ENCODE peak calls at places on chromosomes 13 and 19, in four cellular contexts. W is left ventricle myocardium inferior; F is CD8-positive, alpha-beta memory T cell; Y is GM23248. M is an unnamed sample.

GRCh38 chr13:48813518-48813917 is 159.8 kb downstream of the CYSLTR2 start:
- DNase-seq in W (no peak), F (no peak), Y (no peak), M (no peak)

GRCh38 chr19:10036601-10037071 is 23.4 kb downstream of the RDH8 start:
- DNase-seq in W (no peak), F (no peak), Y (peak), M (no peak)

GRCh38 chr13:31278874-31279273 is 79.1 kb downstream of the B3GLCT start:
- DNase-seq in W (no peak), F (no peak), Y (no peak), M (no peak)

GRCh38 chr19:34330116-34330515 is 34.9 kb upstream of the GPI start:
- DNase-seq in W (no peak), F (no peak), Y (no peak), M (no peak)

GRCh38 chr13:44575741-44576395 is at the start of gene TSC22D1:
- DNase-seq in W (peak), F (peak), Y (peak), M (peak)

GRCh38 chr13:62483774-62484173 is 1068.1 kb upstream of the PCDH20 start:
- DNase-seq in W (no peak), F (no peak), Y (no peak), M (no peak)

GRCh38 chr13:112587767-112588489 is at the start of gene TUBGCP3:
- DNase-seq in W (peak), F (peak), Y (peak), M (peak)

GRCh38 chr13:52097197-52097596 is 31.7 kb downstream of the NEK5 start:
- DNase-seq in W (no peak), F (no peak), Y (no peak), M (no peak)

GRCh38 chr19:30512748-30513389 is 140.7 kb downstream of the ZNF536 start:
- DNase-seq in W (no peak), F (no peak), Y (peak), M (no peak)

GRCh38 chr19:55696301-55697068 is 21.5 kb downstream of the EPN1 start:
- DNase-seq in W (peak), F (no peak), Y (no peak), M (no peak)

GRCh38 chr19:1854032-1854541 is 5.8 kb upstream of the REXO1 start:
- DNase-seq in W (no peak), F (no peak), Y (no peak), M (no peak)

GRCh38 chr19:44608391-44608821 is 5.0 kb upstream of the IGSF23 start:
- DNase-seq in W (no peak), F (no peak), Y (peak), M (no peak)

GRCh38 chr13:79393564-79394249 is 12.3 kb downstream of the RBM26 start:
- DNase-seq in W (no peak), F (peak), Y (no peak), M (no peak)

GRCh38 chr19:41997121-41997850 is 3.3 kb upstream of the ATP1A3 start:
- DNase-seq in W (peak), F (peak), Y (peak), M (peak)

GRCh38 chr13:21134475-21134874 is 41.9 kb downstream of the SKA3 start:
- DNase-seq in W (no peak), F (no peak), Y (no peak), M (no peak)

GRCh38 chr13:21139374-21139773 is 37.0 kb downstream of the SKA3 start:
- DNase-seq in W (no peak), F (no peak), Y (no peak), M (no peak)

GRCh38 chr13:21138561-21138960 is 37.8 kb downstream of the SKA3 start:
- DNase-seq in W (no peak), F (no peak), Y (no peak), M (no peak)

GRCh38 chr13:21133077-21133476 is 43.3 kb downstream of the SKA3 start:
- DNase-seq in W (no peak), F (no peak), Y (no peak), M (no peak)

DNA sequence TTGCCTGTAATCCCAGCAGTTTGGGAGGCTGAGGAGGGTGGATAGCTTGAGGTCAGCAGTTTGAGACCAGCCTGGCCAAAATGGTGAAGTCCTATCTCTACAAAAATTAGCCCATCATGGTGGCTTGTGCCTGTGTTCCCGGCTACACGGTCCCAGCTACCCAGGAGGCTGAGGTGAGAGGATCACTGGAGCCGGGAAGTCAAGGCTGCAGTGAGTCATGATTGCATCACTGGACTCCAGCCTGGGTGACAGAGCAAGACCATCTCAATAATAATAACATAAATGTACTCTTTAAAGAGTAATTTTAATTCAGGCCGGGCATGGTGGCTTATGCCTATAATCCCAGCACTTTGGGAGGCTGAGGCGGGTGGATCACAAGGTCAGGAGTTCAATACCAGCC is 38.7 kb downstream of the SKA3 start:
- DNase-seq in W (no peak), F (no peak), Y (peak), M (no peak)
- H3K27ac ChIP-seq in W (no peak), F (no peak), Y (no peak), M (no peak)

GRCh38 chr19:16340654-16341053 is 16.0 kb downstream of the KLF2 start:
- DNase-seq in W (no peak), F (no peak), Y (no peak), M (no peak)

GRCh38 chr19:16340092-16340491 is 15.5 kb downstream of the KLF2 start:
- DNase-seq in W (no peak), F (no peak), Y (no peak), M (no peak)

GRCh38 chr19:16339361-16339725 is 14.7 kb downstream of the KLF2 start:
- DNase-seq in W (no peak), F (no peak), Y (no peak), M (no peak)

GRCh38 chr19:16337809-16338469 is 13.3 kb downstream of the KLF2 start:
- DNase-seq in W (no peak), F (no peak), Y (peak), M (no peak)

GRCh38 chr19:16338470-16339360 is 14.1 kb downstream of the KLF2 start:
- DNase-seq in W (no peak), F (peak), Y (peak), M (no peak)
- H3K27ac ChIP-seq in W (peak), F (peak), Y (peak), M (no peak)

DNA sequence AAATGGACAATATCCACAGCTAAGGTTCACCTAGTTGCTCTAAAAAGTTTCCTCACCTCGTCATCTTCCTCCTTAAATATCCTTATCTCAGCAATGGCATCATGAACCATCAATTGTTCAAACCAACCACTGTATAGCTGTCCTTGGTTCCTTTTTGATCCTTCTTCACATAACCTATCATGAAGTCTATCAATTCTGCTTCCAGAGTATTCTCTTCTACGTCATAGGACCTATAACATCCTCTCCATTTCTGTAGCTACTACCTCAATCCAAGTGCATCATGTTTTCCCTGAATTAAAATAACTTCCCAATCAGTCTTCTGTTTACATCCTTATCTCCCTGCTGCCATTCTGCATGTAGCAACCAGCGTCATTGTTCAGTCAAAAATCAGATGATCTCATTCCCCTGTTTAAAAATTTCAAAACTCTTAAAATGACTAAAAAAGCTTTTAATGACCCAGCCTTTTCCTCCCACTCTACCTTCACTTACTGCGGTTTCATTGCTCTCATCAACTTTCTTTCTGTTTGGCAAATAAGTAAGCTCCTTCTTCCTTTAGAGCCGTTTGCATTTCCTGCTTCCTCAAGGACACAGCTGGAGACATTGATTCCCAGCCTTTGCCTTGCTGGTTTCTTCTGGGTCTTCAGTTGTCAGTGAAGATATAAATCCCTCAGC is 223.9 kb upstream of the MIR17HG start:
- DNase-seq in W (no peak), F (no peak), Y (no peak), M (no peak)
- H3K27ac ChIP-seq in W (no peak), F (no peak), Y (no peak), M (no peak)

DNA sequence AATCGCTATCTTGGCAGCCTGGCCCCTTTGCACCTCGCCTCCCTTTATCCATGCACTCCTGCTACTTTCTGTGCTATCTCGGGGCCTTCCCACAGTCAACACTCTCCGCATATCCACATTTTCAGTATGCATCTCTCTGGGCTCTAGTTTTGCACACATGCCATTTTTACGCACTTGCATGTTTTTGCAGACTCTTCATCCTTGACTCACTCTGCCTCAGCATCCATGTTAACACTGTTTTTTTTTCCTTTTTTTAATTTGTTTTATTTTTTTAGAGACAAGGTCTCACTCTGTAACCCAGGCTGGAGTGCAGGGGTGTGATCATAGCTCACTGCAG is 2.5 kb downstream of the MAMSTR start:
- DNase-seq in W (no peak), F (no peak), Y (peak), M (no peak)
- H3K27ac ChIP-seq in W (peak), F (no peak), Y (peak), M (peak)

DNA sequence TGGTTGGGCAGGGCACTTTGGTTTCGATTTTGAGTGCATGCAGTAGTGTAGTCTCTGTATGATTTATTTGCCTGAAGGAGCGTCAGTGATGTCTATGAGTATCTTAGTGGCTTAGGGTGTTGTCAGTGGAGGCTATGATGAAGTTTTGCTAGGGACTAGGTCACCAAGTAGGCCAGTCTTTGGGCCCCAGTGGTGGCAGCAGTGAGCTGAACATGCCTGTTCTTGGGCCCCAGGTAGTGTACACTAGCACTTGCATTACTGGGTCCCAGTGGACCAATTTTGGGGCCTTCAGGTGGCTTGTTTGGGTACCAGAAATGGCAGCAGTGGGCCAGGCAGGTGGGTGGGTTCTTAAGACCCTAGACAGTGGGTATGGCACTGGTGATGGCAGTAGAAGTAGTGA is 598.7 kb upstream of the SPRY2 start:
- DNase-seq in W (no peak), F (no peak), Y (no peak), M (no peak)
- H3K27ac ChIP-seq in W (no peak), F (no peak), Y (no peak), M (no peak)

DNA sequence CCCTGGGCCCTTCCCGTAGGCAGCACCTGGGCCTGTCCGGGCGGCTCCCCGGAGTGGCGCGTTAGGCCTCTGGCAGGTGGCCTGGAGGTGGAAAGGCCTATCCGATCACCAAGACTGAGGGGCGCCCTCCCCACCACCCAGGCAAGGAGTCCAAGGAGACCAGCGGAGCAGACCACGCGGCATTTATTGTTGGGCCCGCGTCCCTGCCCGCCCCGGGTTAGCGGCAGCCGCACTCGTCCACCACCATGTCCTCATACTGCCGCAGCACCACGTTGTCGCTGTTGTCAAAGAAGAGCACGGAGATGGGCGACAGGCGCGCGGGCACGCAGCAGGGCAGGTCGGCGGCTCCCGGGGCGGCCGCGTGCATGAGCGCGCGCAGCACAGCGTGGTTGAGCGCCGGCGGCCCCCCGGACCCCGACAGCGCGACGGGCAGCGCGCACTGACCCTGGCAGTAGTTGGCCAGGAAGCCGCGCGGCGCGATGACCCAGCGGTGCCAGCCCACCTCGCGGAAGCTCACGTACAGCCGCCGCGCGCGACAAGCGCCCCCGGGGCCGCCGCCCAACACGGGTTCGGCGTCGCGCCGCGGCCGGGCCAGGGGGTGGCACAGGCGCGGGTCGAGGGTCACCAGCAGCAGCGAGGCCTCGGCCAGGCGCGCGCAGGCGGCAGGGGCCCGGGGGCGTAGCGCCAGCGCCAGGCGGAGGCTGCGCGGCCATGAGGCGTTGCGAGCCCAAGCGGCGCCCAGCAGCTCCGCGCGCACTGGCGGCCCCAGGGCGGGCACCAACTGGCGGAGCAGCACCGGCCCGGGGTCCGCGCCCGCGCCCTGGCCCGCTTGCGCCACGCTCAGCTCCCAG is 27.4 kb downstream of the CERS1 start:
- DNase-seq in W (no peak), F (no peak), Y (peak), M (no peak)
- H3K27ac ChIP-seq in W (no peak), F (no peak), Y (no peak), M (no peak)

DNA sequence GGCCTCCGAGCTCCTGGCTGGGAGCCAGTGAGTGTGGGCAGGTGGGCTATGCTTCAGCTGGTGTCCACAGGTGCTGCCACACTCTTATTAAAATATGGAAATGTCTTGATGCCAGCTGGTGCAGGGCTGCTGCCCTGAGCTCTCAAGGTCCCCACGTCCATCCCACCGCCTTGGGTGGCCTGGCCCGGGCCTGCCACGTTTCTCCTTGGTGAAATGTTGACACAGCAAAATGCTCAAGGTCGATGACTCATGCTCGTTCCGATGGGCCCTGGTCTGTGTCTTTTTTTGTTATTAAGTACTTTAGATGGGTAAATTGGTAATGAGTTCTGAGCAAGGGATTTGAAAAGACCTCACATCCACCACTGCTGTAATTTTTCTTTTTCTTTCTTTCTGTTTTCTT is 524.7 kb downstream of the MYO16 start:
- DNase-seq in W (no peak), F (no peak), Y (no peak), M (no peak)
- H3K27ac ChIP-seq in W (no peak), F (no peak), Y (no peak), M (no peak)

M was measured in caudate nucleus.